ENCODE peak calls at places on chromosomes 12 and 14, in nine cellular contexts. One of them, this sample, is unnamed.
A peak's percentile ranks its signal among the peaks of the same experiment; 100 is the strongest.

GRCh38 chr12:31756977-31757420 is 28.2 kb upstream of the AMN1 start:
- DNase-seq in T-helper 1 cell: no peak
- DNase-seq in GM23338: no peak
- DNase-seq in dermis microvascular lymphatic vessel endothelial cell: peak; percentile 78
- DNase-seq in SK-MEL-5: peak; percentile 47
- DNase-seq in WTC11: no peak
- DNase-seq in anterior cingulate cortex: no peak
- DNase-seq in AG20443: no peak
- DNase-seq in fibroblast of lung: peak; percentile 74
- DNase-seq in this sample: no peak

GRCh38 chr12:123233505-123234299 is 466 bp downstream of the MTRFR start:
- DNase-seq in T-helper 1 cell: peak; percentile 29
- DNase-seq in GM23338: peak; percentile 36
- DNase-seq in dermis microvascular lymphatic vessel endothelial cell: peak; percentile 21
- DNase-seq in SK-MEL-5: no peak
- DNase-seq in WTC11: no peak
- DNase-seq in anterior cingulate cortex: no peak
- DNase-seq in AG20443: no peak
- DNase-seq in fibroblast of lung: no peak
- DNase-seq in this sample: no peak

GRCh38 chr14:93797071-93797470 is 8.8 kb upstream of the PRIMA1 start:
- DNase-seq in T-helper 1 cell: no peak
- DNase-seq in GM23338: no peak
- DNase-seq in dermis microvascular lymphatic vessel endothelial cell: no peak
- DNase-seq in SK-MEL-5: no peak
- DNase-seq in WTC11: no peak
- DNase-seq in anterior cingulate cortex: no peak
- DNase-seq in AG20443: no peak
- DNase-seq in fibroblast of lung: no peak
- DNase-seq in this sample: no peak

GRCh38 chr14:37587881-37588666 is 7.0 kb downstream of the FOXA1 start:
- DNase-seq in T-helper 1 cell: no peak
- DNase-seq in GM23338: peak; percentile 80
- DNase-seq in dermis microvascular lymphatic vessel endothelial cell: no peak
- DNase-seq in SK-MEL-5: no peak
- DNase-seq in WTC11: peak; percentile 76
- DNase-seq in anterior cingulate cortex: no peak
- DNase-seq in AG20443: no peak
- DNase-seq in fibroblast of lung: no peak
- DNase-seq in this sample: peak; percentile 60

GRCh38 chr12:7322599-7322998 is 18.7 kb downstream of the ACSM4 start:
- DNase-seq in T-helper 1 cell: no peak
- DNase-seq in GM23338: no peak
- DNase-seq in dermis microvascular lymphatic vessel endothelial cell: no peak
- DNase-seq in SK-MEL-5: no peak
- DNase-seq in WTC11: no peak
- DNase-seq in anterior cingulate cortex: no peak
- DNase-seq in AG20443: no peak
- DNase-seq in fibroblast of lung: no peak
- DNase-seq in this sample: no peak

GRCh38 chr12:5989621-5990020 is 44.6 kb upstream of the ANO2 start:
- DNase-seq in T-helper 1 cell: no peak
- DNase-seq in GM23338: no peak
- DNase-seq in dermis microvascular lymphatic vessel endothelial cell: no peak
- DNase-seq in SK-MEL-5: no peak
- DNase-seq in WTC11: no peak
- DNase-seq in anterior cingulate cortex: no peak
- DNase-seq in AG20443: no peak
- DNase-seq in fibroblast of lung: no peak
- DNase-seq in this sample: no peak

GRCh38 chr14:58395815-58396626 is at the start of gene TOMM20L:
- DNase-seq in T-helper 1 cell: peak; percentile 75
- DNase-seq in GM23338: peak; percentile 94
- DNase-seq in dermis microvascular lymphatic vessel endothelial cell: peak; percentile 69
- DNase-seq in SK-MEL-5: peak; percentile 75
- DNase-seq in WTC11: peak; percentile 82
- DNase-seq in anterior cingulate cortex: peak; percentile 13
- DNase-seq in AG20443: peak; percentile 96
- DNase-seq in fibroblast of lung: peak; percentile 59
- DNase-seq in this sample: no peak

GRCh38 chr12:32535260-32535999 is 136.1 kb downstream of the FGD4 start:
- DNase-seq in T-helper 1 cell: no peak
- DNase-seq in GM23338: peak; percentile 57
- DNase-seq in dermis microvascular lymphatic vessel endothelial cell: peak; percentile 86
- DNase-seq in SK-MEL-5: peak; percentile 48
- DNase-seq in WTC11: peak; percentile 46
- DNase-seq in anterior cingulate cortex: peak; percentile 85
- DNase-seq in AG20443: peak; percentile 64
- DNase-seq in fibroblast of lung: peak; percentile 74
- DNase-seq in this sample: peak; percentile 80

GRCh38 chr12:89259831-89260230 is 92.5 kb downstream of the DUSP6 start:
- DNase-seq in T-helper 1 cell: no peak
- DNase-seq in GM23338: no peak
- DNase-seq in dermis microvascular lymphatic vessel endothelial cell: no peak
- DNase-seq in SK-MEL-5: no peak
- DNase-seq in WTC11: no peak
- DNase-seq in anterior cingulate cortex: no peak
- DNase-seq in AG20443: no peak
- DNase-seq in fibroblast of lung: peak; percentile 27
- DNase-seq in this sample: no peak

GRCh38 chr14:100400115-100400514 is 77.0 kb downstream of the SLC25A47 start:
- DNase-seq in T-helper 1 cell: no peak
- DNase-seq in GM23338: no peak
- DNase-seq in dermis microvascular lymphatic vessel endothelial cell: no peak
- DNase-seq in SK-MEL-5: no peak
- DNase-seq in WTC11: no peak
- DNase-seq in anterior cingulate cortex: no peak
- DNase-seq in AG20443: no peak
- DNase-seq in fibroblast of lung: no peak
- DNase-seq in this sample: no peak

GRCh38 chr12:75820848-75821578 is 210.6 kb downstream of the PHLDA1 start:
- DNase-seq in T-helper 1 cell: no peak
- DNase-seq in GM23338: no peak
- DNase-seq in dermis microvascular lymphatic vessel endothelial cell: no peak
- DNase-seq in SK-MEL-5: no peak
- DNase-seq in WTC11: no peak
- DNase-seq in anterior cingulate cortex: no peak
- DNase-seq in AG20443: peak; percentile 77
- DNase-seq in fibroblast of lung: peak; percentile 96
- DNase-seq in this sample: no peak

GRCh38 chr14:104283197-104284106 is 145.1 kb downstream of the KIF26A start:
- DNase-seq in T-helper 1 cell: no peak
- DNase-seq in GM23338: no peak
- DNase-seq in dermis microvascular lymphatic vessel endothelial cell: no peak
- DNase-seq in SK-MEL-5: no peak
- DNase-seq in WTC11: peak; percentile 5
- DNase-seq in anterior cingulate cortex: no peak
- DNase-seq in AG20443: no peak
- DNase-seq in fibroblast of lung: no peak
- DNase-seq in this sample: no peak

GRCh38 chr12:132256646-132257045 is 72.7 kb downstream of the GALNT9 start:
- DNase-seq in T-helper 1 cell: no peak
- DNase-seq in GM23338: no peak
- DNase-seq in dermis microvascular lymphatic vessel endothelial cell: no peak
- DNase-seq in SK-MEL-5: no peak
- DNase-seq in WTC11: no peak
- DNase-seq in anterior cingulate cortex: no peak
- DNase-seq in AG20443: no peak
- DNase-seq in fibroblast of lung: no peak
- DNase-seq in this sample: no peak

GRCh38 chr14:96191355-96191754 is 13.3 kb upstream of the BDKRB2 start:
- DNase-seq in T-helper 1 cell: no peak
- DNase-seq in GM23338: no peak
- DNase-seq in dermis microvascular lymphatic vessel endothelial cell: no peak
- DNase-seq in SK-MEL-5: no peak
- DNase-seq in WTC11: no peak
- DNase-seq in anterior cingulate cortex: no peak
- DNase-seq in AG20443: no peak
- DNase-seq in fibroblast of lung: no peak
- DNase-seq in this sample: no peak

GRCh38 chr14:102693006-102693755 is 84.1 kb upstream of the TRAF3 start:
- DNase-seq in T-helper 1 cell: no peak
- DNase-seq in GM23338: peak; percentile 38
- DNase-seq in dermis microvascular lymphatic vessel endothelial cell: peak; percentile 9
- DNase-seq in SK-MEL-5: peak; percentile 7
- DNase-seq in WTC11: no peak
- DNase-seq in anterior cingulate cortex: no peak
- DNase-seq in AG20443: no peak
- DNase-seq in fibroblast of lung: no peak
- DNase-seq in this sample: no peak

GRCh38 chr12:128140551-128140950 is 126.4 kb upstream of the TMEM132C start:
- DNase-seq in T-helper 1 cell: no peak
- DNase-seq in GM23338: no peak
- DNase-seq in dermis microvascular lymphatic vessel endothelial cell: no peak
- DNase-seq in SK-MEL-5: peak; percentile 40
- DNase-seq in WTC11: no peak
- DNase-seq in anterior cingulate cortex: no peak
- DNase-seq in AG20443: no peak
- DNase-seq in fibroblast of lung: no peak
- DNase-seq in this sample: no peak

GRCh38 chr12:57430117-57430930 is 519 bp downstream of the R3HDM2 start:
- DNase-seq in T-helper 1 cell: peak; percentile 36
- DNase-seq in GM23338: peak; percentile 76
- DNase-seq in dermis microvascular lymphatic vessel endothelial cell: peak; percentile 39
- DNase-seq in SK-MEL-5: peak; percentile 28
- DNase-seq in WTC11: peak; percentile 61
- DNase-seq in anterior cingulate cortex: peak; percentile 17
- DNase-seq in AG20443: peak; percentile 86
- DNase-seq in fibroblast of lung: peak; percentile 37
- DNase-seq in this sample: no peak

GRCh38 chr12:120669055-120669828 is 17.7 kb upstream of the MLEC start:
- DNase-seq in T-helper 1 cell: no peak
- DNase-seq in GM23338: peak; percentile 52
- DNase-seq in dermis microvascular lymphatic vessel endothelial cell: no peak
- DNase-seq in SK-MEL-5: peak; percentile 37
- DNase-seq in WTC11: peak; percentile 30
- DNase-seq in anterior cingulate cortex: no peak
- DNase-seq in AG20443: peak; percentile 80
- DNase-seq in fibroblast of lung: peak; percentile 13
- DNase-seq in this sample: no peak

GRCh38 chr14:69135133-69135532 is 17.8 kb downstream of the DCAF5 start:
- DNase-seq in T-helper 1 cell: no peak
- DNase-seq in GM23338: no peak
- DNase-seq in dermis microvascular lymphatic vessel endothelial cell: no peak
- DNase-seq in SK-MEL-5: no peak
- DNase-seq in WTC11: no peak
- DNase-seq in anterior cingulate cortex: no peak
- DNase-seq in AG20443: no peak
- DNase-seq in fibroblast of lung: no peak
- DNase-seq in this sample: no peak